ENCODE peak calls at places on chromosomes 13 and 19, in six cellular contexts. One of them, this sample, is unnamed.

GRCh38 chr13:40613192-40613818 is 53.1 kb downstream of the FOXO1 start:
- DNase-seq in AG10803: no peak
- DNase-seq in PC-9: no peak
- DNase-seq in neural progenitor cell: no peak
- DNase-seq in adrenal gland: no peak
- DNase-seq in dorsolateral prefrontal cortex: no peak
- DNase-seq in this sample: peak

GRCh38 chr19:41265376-41266153 is 1.4 kb downstream of the HNRNPUL1 start:
- DNase-seq in neural progenitor cell: peak
- DNase-seq in AG10803: peak
- DNase-seq in PC-9: peak
- DNase-seq in dorsolateral prefrontal cortex: no peak
- DNase-seq in adrenal gland: peak
- DNase-seq in this sample: peak

GRCh38 chr13:52652980-52653303 is 306 bp downstream of the SUGT1 start:
- DNase-seq in neural progenitor cell: no peak
- DNase-seq in adrenal gland: no peak
- DNase-seq in AG10803: no peak
- DNase-seq in PC-9: no peak
- DNase-seq in dorsolateral prefrontal cortex: no peak
- DNase-seq in this sample: no peak

GRCh38 chr13:98246538-98247172 is 69.6 kb upstream of the RNF113B start:
- DNase-seq in PC-9: no peak
- DNase-seq in dorsolateral prefrontal cortex: no peak
- DNase-seq in adrenal gland: no peak
- DNase-seq in neural progenitor cell: no peak
- DNase-seq in AG10803: no peak
- DNase-seq in this sample: no peak

GRCh38 chr13:41681587-41681986 is 224.2 kb downstream of the RGCC start:
- DNase-seq in PC-9: no peak
- DNase-seq in dorsolateral prefrontal cortex: no peak
- DNase-seq in neural progenitor cell: no peak
- DNase-seq in adrenal gland: no peak
- DNase-seq in AG10803: no peak
- DNase-seq in this sample: no peak

GRCh38 chr13:95485045-95485517 is 67.4 kb upstream of the CLDN10 start:
- DNase-seq in adrenal gland: no peak
- DNase-seq in neural progenitor cell: no peak
- DNase-seq in dorsolateral prefrontal cortex: no peak
- DNase-seq in AG10803: no peak
- DNase-seq in PC-9: no peak
- DNase-seq in this sample: peak

GRCh38 chr19:56838930-56839664 is 1.4 kb downstream of the PEG3 start:
- DNase-seq in dorsolateral prefrontal cortex: peak
- DNase-seq in PC-9: no peak
- DNase-seq in AG10803: peak
- DNase-seq in adrenal gland: peak
- DNase-seq in neural progenitor cell: no peak
- DNase-seq in this sample: peak

GRCh38 chr19:19171821-19172532 is 1.9 kb upstream of the MEF2B start:
- DNase-seq in dorsolateral prefrontal cortex: no peak
- DNase-seq in neural progenitor cell: no peak
- DNase-seq in adrenal gland: no peak
- DNase-seq in AG10803: peak
- DNase-seq in PC-9: no peak
- DNase-seq in this sample: peak

GRCh38 chr19:46355234-46355990 is 8.5 kb downstream of the PPP5C start:
- DNase-seq in PC-9: no peak
- DNase-seq in dorsolateral prefrontal cortex: no peak
- DNase-seq in adrenal gland: peak
- DNase-seq in AG10803: no peak
- DNase-seq in neural progenitor cell: no peak
- DNase-seq in this sample: no peak

GRCh38 chr19:29446331-29446730 is 79.5 kb upstream of the VSTM2B start:
- DNase-seq in AG10803: no peak
- DNase-seq in dorsolateral prefrontal cortex: no peak
- DNase-seq in adrenal gland: no peak
- DNase-seq in PC-9: no peak
- DNase-seq in neural progenitor cell: no peak
- DNase-seq in this sample: no peak

GRCh38 chr19:47653856-47654255 is 44.9 kb downstream of the BICRA start:
- DNase-seq in adrenal gland: no peak
- DNase-seq in PC-9: no peak
- DNase-seq in neural progenitor cell: no peak
- DNase-seq in AG10803: no peak
- DNase-seq in dorsolateral prefrontal cortex: no peak
- DNase-seq in this sample: no peak

GRCh38 chr13:51006067-51006800 is 96.6 kb downstream of the RNASEH2B start:
- DNase-seq in dorsolateral prefrontal cortex: peak
- DNase-seq in adrenal gland: no peak
- DNase-seq in AG10803: peak
- DNase-seq in PC-9: no peak
- DNase-seq in neural progenitor cell: no peak
- DNase-seq in this sample: no peak

GRCh38 chr19:40279761-40280607 is 5.2 kb downstream of the AKT2 start:
- DNase-seq in PC-9: no peak
- DNase-seq in neural progenitor cell: no peak
- DNase-seq in AG10803: no peak
- DNase-seq in adrenal gland: no peak
- DNase-seq in dorsolateral prefrontal cortex: no peak
- DNase-seq in this sample: no peak

GRCh38 chr13:32253911-32254399 is 61.2 kb downstream of the ZAR1L start:
- DNase-seq in AG10803: no peak
- DNase-seq in neural progenitor cell: no peak
- DNase-seq in PC-9: no peak
- DNase-seq in adrenal gland: no peak
- DNase-seq in dorsolateral prefrontal cortex: no peak
- DNase-seq in this sample: no peak

GRCh38 chr19:3494051-3494450 is 6.4 kb downstream of the DOHH start:
- DNase-seq in AG10803: no peak
- DNase-seq in neural progenitor cell: peak
- DNase-seq in adrenal gland: no peak
- DNase-seq in PC-9: no peak
- DNase-seq in dorsolateral prefrontal cortex: peak
- DNase-seq in this sample: no peak

GRCh38 chr19:52343548-52343947 is 7.5 kb downstream of the ZNF610 start:
- DNase-seq in AG10803: peak
- DNase-seq in neural progenitor cell: peak
- DNase-seq in adrenal gland: peak
- DNase-seq in dorsolateral prefrontal cortex: no peak
- DNase-seq in PC-9: peak
- DNase-seq in this sample: peak

GRCh38 chr19:18027151-18027550 is 19.2 kb downstream of the ARRDC2 start:
- DNase-seq in neural progenitor cell: no peak
- DNase-seq in AG10803: no peak
- DNase-seq in adrenal gland: no peak
- DNase-seq in PC-9: no peak
- DNase-seq in dorsolateral prefrontal cortex: no peak
- DNase-seq in this sample: no peak

GRCh38 chr19:38649305-38650179 is 2.1 kb downstream of the ACTN4 start:
- DNase-seq in adrenal gland: peak
- DNase-seq in PC-9: peak
- DNase-seq in AG10803: no peak
- DNase-seq in dorsolateral prefrontal cortex: no peak
- DNase-seq in neural progenitor cell: no peak
- DNase-seq in this sample: no peak

GRCh38 chr13:103272770-103273169 is 206.6 kb upstream of the SLC10A2 start:
- DNase-seq in PC-9: no peak
- DNase-seq in AG10803: no peak
- DNase-seq in neural progenitor cell: no peak
- DNase-seq in dorsolateral prefrontal cortex: no peak
- DNase-seq in adrenal gland: no peak
- DNase-seq in this sample: no peak

GRCh38 chr19:35114656-35115537 is 726 bp upstream of the FXYD3 start:
- DNase-seq in adrenal gland: peak
- DNase-seq in PC-9: peak
- DNase-seq in AG10803: peak
- DNase-seq in dorsolateral prefrontal cortex: peak
- DNase-seq in neural progenitor cell: peak
- DNase-seq in this sample: peak

GRCh38 chr19:29260477-29261317 is 47.7 kb upstream of the UQCRFS1 start:
- DNase-seq in adrenal gland: peak
- DNase-seq in neural progenitor cell: peak
- DNase-seq in PC-9: no peak
- DNase-seq in AG10803: peak
- DNase-seq in dorsolateral prefrontal cortex: no peak
- DNase-seq in this sample: no peak

GRCh38 chr13:114125589-114125988 is 6.8 kb downstream of the RASA3 start:
- DNase-seq in adrenal gland: no peak
- DNase-seq in PC-9: no peak
- DNase-seq in dorsolateral prefrontal cortex: no peak
- DNase-seq in AG10803: no peak
- DNase-seq in neural progenitor cell: no peak
- DNase-seq in this sample: no peak

GRCh38 chr13:105333416-105333815 is 1202.0 kb downstream of the EFNB2 start:
- DNase-seq in neural progenitor cell: no peak
- DNase-seq in PC-9: no peak
- DNase-seq in adrenal gland: no peak
- DNase-seq in dorsolateral prefrontal cortex: no peak
- DNase-seq in AG10803: peak
- DNase-seq in this sample: no peak

GRCh38 chr13:27662738-27663470 is 41.2 kb downstream of the POLR1D start:
- DNase-seq in PC-9: no peak
- DNase-seq in AG10803: no peak
- DNase-seq in dorsolateral prefrontal cortex: no peak
- DNase-seq in neural progenitor cell: no peak
- DNase-seq in adrenal gland: no peak
- DNase-seq in this sample: no peak

GRCh38 chr13:68185767-68186166 is 955.6 kb upstream of the PCDH9 start:
- DNase-seq in adrenal gland: no peak
- DNase-seq in dorsolateral prefrontal cortex: no peak
- DNase-seq in AG10803: no peak
- DNase-seq in neural progenitor cell: no peak
- DNase-seq in PC-9: no peak
- DNase-seq in this sample: no peak

GRCh38 chr13:43080199-43080598 is 56.8 kb downstream of the DNAJC15 start:
- DNase-seq in adrenal gland: no peak
- DNase-seq in neural progenitor cell: no peak
- DNase-seq in dorsolateral prefrontal cortex: no peak
- DNase-seq in AG10803: no peak
- DNase-seq in PC-9: no peak
- DNase-seq in this sample: no peak

GRCh38 chr19:37389234-37389633 is 18.3 kb downstream of the ZNF527 start:
- DNase-seq in dorsolateral prefrontal cortex: no peak
- DNase-seq in neural progenitor cell: no peak
- DNase-seq in PC-9: no peak
- DNase-seq in adrenal gland: no peak
- DNase-seq in AG10803: no peak
- DNase-seq in this sample: no peak

DNA sequence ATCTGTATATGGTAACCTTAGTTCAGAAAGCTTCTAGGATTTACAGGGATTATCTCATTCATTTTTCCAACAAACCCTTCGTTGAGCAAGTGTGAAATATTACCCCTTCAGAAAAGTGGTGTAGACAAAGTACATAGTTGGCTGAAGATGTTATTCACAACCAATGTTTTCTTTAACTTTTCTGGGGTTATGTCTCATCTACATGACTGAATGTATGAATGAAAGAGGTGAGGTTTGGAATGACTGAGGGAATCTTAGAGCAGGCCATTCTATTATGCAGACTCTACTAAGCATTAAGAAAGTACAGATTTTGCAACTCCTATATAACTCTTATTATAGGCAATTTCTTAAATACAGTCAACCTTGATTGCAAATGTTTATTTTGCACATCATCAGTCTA is 167.2 kb downstream of the NDFIP2 start:
- DNase-seq in dorsolateral prefrontal cortex: no peak
- DNase-seq in adrenal gland: no peak
- DNase-seq in AG10803: no peak
- DNase-seq in neural progenitor cell: no peak
- DNase-seq in PC-9: no peak
- DNase-seq in this sample: no peak
- H3K4me3 ChIP-seq in dorsolateral prefrontal cortex: no peak
- H3K4me3 ChIP-seq in adrenal gland: no peak
- H3K4me3 ChIP-seq in AG10803: no peak
- H3K4me3 ChIP-seq in neural progenitor cell: no peak
- H3K4me3 ChIP-seq in PC-9: no peak
- H3K4me3 ChIP-seq in this sample: no peak

GRCh38 chr13:77894743-77895142 is 23.9 kb downstream of the EDNRB start:
- DNase-seq in AG10803: no peak
- DNase-seq in dorsolateral prefrontal cortex: no peak
- DNase-seq in neural progenitor cell: no peak
- DNase-seq in PC-9: no peak
- DNase-seq in adrenal gland: no peak
- DNase-seq in this sample: no peak

GRCh38 chr13:77896977-77897376 is 21.7 kb downstream of the EDNRB start:
- DNase-seq in adrenal gland: no peak
- DNase-seq in AG10803: peak
- DNase-seq in neural progenitor cell: no peak
- DNase-seq in PC-9: no peak
- DNase-seq in dorsolateral prefrontal cortex: no peak
- DNase-seq in this sample: no peak

GRCh38 chr13:77896536-77896935 is 22.1 kb downstream of the EDNRB start:
- DNase-seq in AG10803: peak
- DNase-seq in dorsolateral prefrontal cortex: no peak
- DNase-seq in PC-9: no peak
- DNase-seq in adrenal gland: peak
- DNase-seq in neural progenitor cell: no peak
- DNase-seq in this sample: peak

GRCh38 chr13:77902319-77902963 is 16.2 kb downstream of the EDNRB start:
- DNase-seq in dorsolateral prefrontal cortex: no peak
- DNase-seq in PC-9: no peak
- DNase-seq in AG10803: no peak
- DNase-seq in neural progenitor cell: no peak
- DNase-seq in adrenal gland: no peak
- DNase-seq in this sample: no peak

GRCh38 chr13:77898097-77898496 is 20.5 kb downstream of the EDNRB start:
- DNase-seq in AG10803: no peak
- DNase-seq in neural progenitor cell: no peak
- DNase-seq in dorsolateral prefrontal cortex: no peak
- DNase-seq in PC-9: no peak
- DNase-seq in adrenal gland: no peak
- DNase-seq in this sample: peak
- TF ChIP-seq CTCF in AG10803: no peak
- TF ChIP-seq CTCF in neural progenitor cell: no peak
- TF ChIP-seq CTCF in dorsolateral prefrontal cortex: no peak
- TF ChIP-seq CTCF in PC-9: no peak
- TF ChIP-seq CTCF in adrenal gland: no peak
- TF ChIP-seq CTCF in this sample: no peak

DNA sequence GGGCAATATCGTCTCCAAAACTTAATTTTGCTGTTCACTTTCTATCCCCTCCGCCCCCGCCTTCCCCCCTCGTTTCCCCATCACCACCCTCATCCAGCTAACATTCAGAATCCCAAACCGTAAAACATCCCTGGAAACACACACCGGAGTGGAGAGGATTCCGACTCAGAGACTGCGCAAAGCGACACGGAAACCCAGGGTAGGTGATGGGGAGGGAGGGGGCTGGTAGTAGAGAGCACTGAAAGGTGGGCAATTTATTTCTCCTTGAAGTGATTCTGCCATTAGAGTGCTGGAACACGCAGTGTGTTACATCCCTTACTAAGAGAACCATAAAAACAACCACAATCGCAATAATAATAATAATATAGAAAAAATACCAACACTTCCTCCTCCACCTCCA is 1.5 kb downstream of the PCDH20 start:
- DNase-seq in dorsolateral prefrontal cortex: no peak
- DNase-seq in PC-9: no peak
- DNase-seq in AG10803: no peak
- DNase-seq in adrenal gland: no peak
- DNase-seq in neural progenitor cell: peak
- DNase-seq in this sample: no peak
- H3K4me3 ChIP-seq in dorsolateral prefrontal cortex: peak
- H3K4me3 ChIP-seq in PC-9: no peak
- H3K4me3 ChIP-seq in AG10803: no peak
- H3K4me3 ChIP-seq in adrenal gland: no peak
- H3K4me3 ChIP-seq in neural progenitor cell: peak
- H3K4me3 ChIP-seq in this sample: no peak

GRCh38 chr19:58305065-58305931 is at the start of gene ERVK3-1:
- DNase-seq in adrenal gland: peak
- DNase-seq in neural progenitor cell: peak
- DNase-seq in AG10803: peak
- DNase-seq in PC-9: peak
- DNase-seq in dorsolateral prefrontal cortex: peak
- DNase-seq in this sample: peak
- TF ChIP-seq CTCF in adrenal gland: peak
- TF ChIP-seq CTCF in neural progenitor cell: no peak
- TF ChIP-seq CTCF in AG10803: no peak
- TF ChIP-seq CTCF in PC-9: no peak
- TF ChIP-seq CTCF in dorsolateral prefrontal cortex: peak
- TF ChIP-seq CTCF in this sample: no peak

This sample was measured in fibroblast of villous mesenchyme.